ENCODE peak calls at places on chromosomes 4 and X, in five cellular contexts. X is neural crest cell, G is IMR-90, W is HCT116, B is GM10248. O is an unnamed sample.

GRCh38 chr4:71664366-71664765 is 119.5 kb downstream of the GC start:
- DNase-seq in X (no peak), G (no peak), W (no peak), B (no peak), O (no peak)

GRCh38 chrX:44674906-44675305 is 132.2 kb upstream of the FUNDC1 start:
- DNase-seq in X (no peak), G (no peak), W (no peak), B (no peak), O (no peak)

GRCh38 chr4:126850286-126850685 is 782.5 kb upstream of the INTU start:
- DNase-seq in X (no peak), G (peak), W (peak), B (no peak), O (no peak)

GRCh38 chr4:5931526-5931925 is 38.6 kb upstream of the CRMP1 start:
- DNase-seq in X (no peak), G (no peak), W (no peak), B (no peak), O (no peak)

GRCh38 chrX:154296731-154297130 is 1.1 kb downstream of the TKTL1 start:
- DNase-seq in X (no peak), G (no peak), W (no peak), B (no peak), O (no peak)

GRCh38 chr4:44368413-44369167 is 80.0 kb downstream of the KCTD8 start:
- DNase-seq in X (no peak), G (no peak), W (no peak), B (no peak), O (no peak)

GRCh38 chr4:30840571-30840970 is 120.4 kb downstream of the PCDH7 start:
- DNase-seq in X (no peak), G (peak), W (no peak), B (no peak), O (no peak)

GRCh38 chrX:2402361-2402690 is 98.5 kb downstream of the DHRSX start:
- DNase-seq in X (no peak), G (no peak), W (no peak), B (no peak), O (no peak)

GRCh38 chr4:174828845-174829701 is at the start of gene GLRA3:
- DNase-seq in X (peak), G (no peak), W (no peak), B (peak), O (peak)

GRCh38 chrX:1596676-1597344 is 5.4 kb downstream of the AKAP17A start:
- DNase-seq in X (no peak), G (no peak), W (no peak), B (no peak), O (no peak)

GRCh38 chrX:11580789-11581188 is 84.9 kb downstream of the ARHGAP6 start:
- DNase-seq in X (no peak), G (no peak), W (no peak), B (no peak), O (no peak)

GRCh38 chrX:107324493-107325310 is 118.3 kb downstream of the DNAAF6 start:
- DNase-seq in X (peak), G (peak), W (no peak), B (no peak), O (peak)

GRCh38 chrX:86133761-86134160 is 14.5 kb upstream of the DACH2 start:
- DNase-seq in X (no peak), G (peak), W (no peak), B (no peak), O (no peak)

GRCh38 chr4:23737571-23737970 is 152.3 kb downstream of the PPARGC1A start:
- DNase-seq in X (no peak), G (no peak), W (no peak), B (no peak), O (no peak)

GRCh38 chr4:74794341-74794801 is at the start of gene BTC:
- DNase-seq in X (peak), G (no peak), W (peak), B (peak), O (peak)

GRCh38 chrX:3166670-3167455 is 125.6 kb downstream of the ARSF start:
- DNase-seq in X (no peak), G (peak), W (no peak), B (no peak), O (no peak)

GRCh38 chrX:72105436-72105835 is 26.3 kb downstream of the RTL5 start:
- DNase-seq in X (no peak), G (no peak), W (no peak), B (peak), O (no peak)

GRCh38 chr4:97576955-97577354 is 566.3 kb downstream of the STPG2 start:
- DNase-seq in X (no peak), G (no peak), W (no peak), B (no peak), O (no peak)

GRCh38 chrX:147877726-147878125 is 34.0 kb upstream of the FMR1 start:
- DNase-seq in X (no peak), G (no peak), W (no peak), B (no peak), O (no peak)

GRCh38 chr4:80492761-80493160 is 157.2 kb downstream of the CFAP299 start:
- DNase-seq in X (no peak), G (no peak), W (no peak), B (no peak), O (no peak)

GRCh38 chr4:55027596-55027995 is 97.8 kb downstream of the KDR start:
- DNase-seq in X (no peak), G (no peak), W (no peak), B (no peak), O (no peak)

GRCh38 chrX:16594490-16594889 is 55.5 kb upstream of the S100G start:
- DNase-seq in X (no peak), G (no peak), W (no peak), B (no peak), O (no peak)

GRCh38 chrX:70476934-70477733 is 32.5 kb downstream of the DLG3 start:
- DNase-seq in X (no peak), G (peak), W (peak), B (no peak), O (no peak)

DNA sequence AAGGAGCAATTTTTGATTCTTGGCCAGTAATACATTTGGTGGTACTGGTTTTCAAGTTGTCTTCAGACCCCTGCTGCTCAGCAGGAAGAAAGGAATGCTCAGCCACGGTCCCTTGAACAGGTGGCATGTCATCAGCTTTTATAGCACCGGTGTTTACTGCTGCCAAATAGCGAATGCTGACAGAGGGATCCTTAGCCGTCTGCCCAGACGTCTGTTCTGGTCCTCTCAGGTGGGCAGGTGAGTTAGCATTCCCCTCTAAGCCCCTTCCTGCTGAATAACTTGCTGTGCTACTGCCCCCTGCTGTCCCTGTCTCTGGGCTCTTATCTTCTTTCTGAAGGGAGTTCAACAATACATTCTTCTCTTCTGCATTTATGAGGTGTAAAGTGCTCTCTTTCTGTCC is 28.4 kb downstream of the BOD1L1 start:
- DNase-seq in X (no peak), G (no peak), W (no peak), B (no peak), O (no peak)
- TF ChIP-seq CTCF in X (peak), G (peak), W (peak), B (no peak), O (peak)

DNA sequence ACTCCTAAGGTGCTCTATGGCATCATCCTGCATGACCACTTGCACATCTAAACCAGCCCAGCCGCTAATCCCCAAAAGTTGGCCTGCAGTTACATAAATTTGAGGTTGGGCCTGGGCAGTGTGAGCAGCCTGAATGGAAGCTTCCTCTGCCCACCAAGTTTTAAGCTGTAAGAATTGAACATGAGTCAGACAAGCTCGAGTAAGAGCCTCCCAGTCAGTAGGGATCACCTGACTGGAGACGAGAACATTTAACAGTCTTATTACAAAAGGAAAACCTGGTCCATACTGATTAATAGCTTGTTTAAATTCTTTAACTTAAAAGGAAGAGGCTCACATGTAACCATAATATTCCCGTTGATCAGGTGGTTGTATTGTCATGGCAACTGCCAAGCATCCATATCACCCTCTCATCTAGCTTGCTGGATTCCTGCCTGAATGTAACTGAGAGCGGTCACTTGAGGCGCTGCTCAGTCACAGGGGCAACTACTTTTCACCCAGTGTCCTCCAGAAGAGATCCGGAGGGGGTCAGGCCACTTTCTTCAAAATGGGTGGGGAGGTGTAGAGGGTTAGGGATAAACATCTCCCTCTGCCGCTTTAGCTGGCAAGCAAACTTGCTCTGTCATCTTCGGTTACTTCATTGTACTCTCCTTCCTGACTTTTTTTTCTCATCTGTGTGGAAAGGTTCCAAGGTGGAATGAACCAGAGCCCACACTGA is 56.6 kb upstream of the WDR1 start:
- DNase-seq in X (no peak), G (peak), W (no peak), B (no peak), O (no peak)
- TF ChIP-seq CTCF in X (no peak), G (peak), W (peak), B (no peak), O (no peak)

GRCh38 chr4:153790962-153791551 is 2.2 kb upstream of the SFRP2 start:
- DNase-seq in X (peak), G (no peak), W (no peak), B (peak), O (peak)
- TF ChIP-seq CTCF in X (peak), G (no peak), W (no peak), B (no peak), O (peak)

DNA sequence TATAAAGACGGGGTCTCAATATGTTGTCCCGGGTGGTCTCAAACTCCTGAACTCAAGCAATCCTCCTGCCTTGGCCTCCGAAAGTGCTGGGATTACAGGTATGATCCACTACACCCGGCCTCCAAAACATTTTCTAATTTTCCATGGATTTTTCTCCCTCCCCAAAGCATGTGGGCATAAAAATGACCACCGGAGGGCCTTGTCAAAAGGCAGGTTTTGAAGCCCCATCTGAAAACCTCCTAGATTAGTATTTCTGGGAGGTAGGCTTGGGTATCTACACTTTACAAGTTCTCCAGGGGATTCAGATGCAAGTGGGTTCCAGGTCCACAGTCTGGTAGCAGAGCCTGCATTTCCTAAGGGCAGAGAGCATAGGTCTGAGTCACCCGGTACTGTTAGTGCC is 1.4 kb upstream of the GPR173 start:
- DNase-seq in X (no peak), G (peak), W (no peak), B (no peak), O (no peak)
- TF ChIP-seq CTCF in X (peak), G (peak), W (peak), B (no peak), O (peak)

O was measured in progenitor cell of endocrine pancreas.